ENCODE peak calls at places on chromosomes 1 and 21, in seven cellular contexts. O is breast epithelium, F is heart left ventricle, A is right lobe of liver, P is RWPE1, X is pancreas, Y is psoas muscle. J is an unnamed sample.

GRCh38 chr1:212226467-212226866 is 58.7 kb upstream of the PPP2R5A start:
- DNase-seq in O (no peak), F (no peak), A (no peak), P (no peak), X (no peak), Y (no peak), J (no peak)

GRCh38 chr1:150441121-150441520 is 46.1 kb upstream of the TARS2 start:
- DNase-seq in O (no peak), F (no peak), A (no peak), P (no peak), X (no peak), Y (no peak), J (no peak)

GRCh38 chr1:63624911-63625310 is 31.7 kb downstream of the PGM1 start:
- DNase-seq in O (no peak), F (no peak), A (no peak), P (peak), X (no peak), Y (no peak), J (no peak)

GRCh38 chr1:200629876-200630514 is 9.4 kb upstream of the KIF14 start:
- DNase-seq in O (no peak), F (no peak), A (no peak), P (no peak), X (no peak), Y (no peak), J (no peak)

GRCh38 chr1:113675299-113675698 is 84.0 kb downstream of the PHTF1 start:
- DNase-seq in O (no peak), F (no peak), A (no peak), P (no peak), X (no peak), Y (no peak), J (peak)

GRCh38 chr1:235259133-235259778 is 68.7 kb downstream of the ARID4B start:
- DNase-seq in O (no peak), F (no peak), A (no peak), P (no peak), X (no peak), Y (no peak), J (no peak)

GRCh38 chr21:45950740-45951515 is 30.6 kb upstream of the COL6A1 start:
- DNase-seq in O (peak), F (peak), A (no peak), P (peak), X (peak), Y (peak), J (no peak)

GRCh38 chr1:60655799-60656355 is 426.5 kb upstream of the NFIA start:
- DNase-seq in O (no peak), F (no peak), A (no peak), P (no peak), X (no peak), Y (no peak), J (no peak)

GRCh38 chr1:25797939-25798338 is 2.1 kb upstream of the SELENON start:
- DNase-seq in O (no peak), F (peak), A (no peak), P (no peak), X (peak), Y (no peak), J (no peak)

GRCh38 chr1:67850151-67850551 is 16.9 kb upstream of the GNG12 start:
- DNase-seq in O (no peak), F (no peak), A (no peak), P (peak), X (no peak), Y (no peak), J (no peak)

GRCh38 chr1:167509587-167509986 is 8.7 kb downstream of the CD247 start:
- DNase-seq in O (no peak), F (no peak), A (no peak), P (no peak), X (no peak), Y (no peak), J (no peak)

GRCh38 chr1:86938855-86939254 is 24.4 kb downstream of the HS2ST1 start:
- DNase-seq in O (no peak), F (no peak), A (no peak), P (no peak), X (no peak), Y (no peak), J (no peak)

GRCh38 chr1:150164769-150165168 is 15.1 kb downstream of the PLEKHO1 start:
- DNase-seq in O (no peak), F (no peak), A (no peak), P (no peak), X (no peak), Y (no peak), J (no peak)

GRCh38 chr1:158191299-158191698 is 10.6 kb downstream of the CD1D start:
- DNase-seq in O (no peak), F (no peak), A (no peak), P (no peak), X (no peak), Y (no peak), J (no peak)

GRCh38 chr1:170318736-170319135 is 173.0 kb downstream of the NTMT2 start:
- DNase-seq in O (no peak), F (no peak), A (no peak), P (no peak), X (no peak), Y (no peak), J (no peak)

GRCh38 chr1:192807968-192808587 is 761 bp upstream of the RGS2 start:
- DNase-seq in O (peak), F (no peak), A (no peak), P (peak), X (no peak), Y (no peak), J (no peak)

GRCh38 chr1:119047040-119047438 is 58.9 kb upstream of the TBX15 start:
- DNase-seq in O (no peak), F (no peak), A (no peak), P (no peak), X (no peak), Y (no peak), J (no peak)
- H3K27ac ChIP-seq in O (peak), F (peak), A (no peak), P (no peak), X (no peak), Y (no peak), J (peak)

GRCh38 chr1:240031414-240031813 is 60.3 kb upstream of the FMN2 start:
- DNase-seq in O (no peak), F (no peak), A (no peak), P (peak), X (no peak), Y (no peak), J (no peak)

GRCh38 chr1:240029418-240029817 is 62.3 kb upstream of the FMN2 start:
- DNase-seq in O (no peak), F (no peak), A (no peak), P (no peak), X (no peak), Y (no peak), J (no peak)

GRCh38 chr1:240033406-240033805 is 58.3 kb upstream of the FMN2 start:
- DNase-seq in O (no peak), F (no peak), A (no peak), P (no peak), X (no peak), Y (no peak), J (no peak)

GRCh38 chr1:240031009-240031408 is 60.7 kb upstream of the FMN2 start:
- DNase-seq in O (no peak), F (no peak), A (no peak), P (peak), X (no peak), Y (no peak), J (no peak)

GRCh38 chr1:240030236-240030635 is 61.4 kb upstream of the FMN2 start:
- DNase-seq in O (no peak), F (no peak), A (no peak), P (no peak), X (no peak), Y (no peak), J (no peak)
- H3K27ac ChIP-seq in O (no peak), F (no peak), A (no peak), P (no peak), X (no peak), Y (no peak), J (no peak)

DNA sequence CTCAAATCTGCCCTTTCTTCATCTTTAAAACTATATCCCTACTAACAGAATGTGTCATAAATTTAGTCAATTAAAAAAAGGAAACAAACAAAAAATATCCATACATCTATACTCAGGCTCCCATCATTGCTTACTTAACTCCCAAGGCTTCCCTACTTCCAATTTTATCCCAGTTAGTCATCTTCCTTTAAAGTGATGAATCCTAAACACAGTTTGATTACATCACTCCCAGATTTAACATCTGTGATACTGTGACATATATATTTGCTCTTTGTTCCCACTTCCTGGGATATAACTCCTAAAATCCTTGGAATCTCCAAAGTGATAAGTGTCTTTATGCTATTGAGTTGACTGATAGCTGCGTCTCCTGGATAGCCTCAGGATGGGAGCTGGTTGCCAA is 21.7 kb downstream of the GLMN start:
- DNase-seq in O (no peak), F (no peak), A (no peak), P (peak), X (no peak), Y (no peak), J (no peak)
- H3K27ac ChIP-seq in O (no peak), F (no peak), A (no peak), P (no peak), X (no peak), Y (no peak), J (no peak)

GRCh38 chr21:31732891-31733520 is 1.1 kb upstream of the SCAF4 start:
- DNase-seq in O (no peak), F (no peak), A (no peak), P (peak), X (peak), Y (no peak), J (no peak)
- H3K27ac ChIP-seq in O (peak), F (peak), A (peak), P (peak), X (peak), Y (peak), J (peak)

DNA sequence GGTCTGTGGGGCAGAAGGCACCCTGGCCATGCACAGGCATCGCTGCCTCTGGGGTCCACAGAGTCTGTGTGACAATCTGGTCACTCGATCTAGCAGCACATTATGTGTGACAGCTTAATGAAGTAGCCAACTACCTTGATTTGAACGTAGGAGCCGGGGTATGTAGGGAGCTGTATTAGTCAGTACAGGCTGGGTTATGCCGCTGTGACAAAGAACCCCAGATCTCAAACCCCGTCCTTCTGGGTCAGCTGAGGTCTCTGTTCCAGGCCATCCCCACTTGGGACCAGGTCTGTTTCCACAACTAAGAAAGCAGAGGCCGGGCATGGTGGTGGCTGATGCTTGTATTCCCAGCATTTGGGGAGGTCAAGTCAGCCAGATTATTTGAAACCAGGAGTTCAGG is 8.3 kb upstream of the ATAD3B start:
- DNase-seq in O (no peak), F (no peak), A (no peak), P (no peak), X (no peak), Y (no peak), J (no peak)
- H3K27ac ChIP-seq in O (no peak), F (no peak), A (no peak), P (peak), X (no peak), Y (no peak), J (peak)